ENCODE peak calls at places on chromosome 19, in six cellular contexts. G is GM04503; W is EL; B is gastrocnemius medialis; K is stimulated activated naive CD4-positive, alpha-beta T cell; R is GM23338. F is an unnamed sample.

GRCh38 chr19:11031421-11032070 is 57.7 kb upstream of the LDLR start:
- DNase-seq in G (no peak), W (no peak), B (no peak), K (no peak), R (no peak), F (no peak)

GRCh38 chr19:4567584-4568071 is 8.1 kb upstream of the SEMA6B start:
- DNase-seq in G (no peak), W (peak), B (no peak), K (peak), R (peak), F (peak)

GRCh38 chr19:6677924-6678689 is 8.1 kb upstream of the TNFSF14 start:
- DNase-seq in G (no peak), W (no peak), B (no peak), K (no peak), R (peak), F (peak)

GRCh38 chr19:17687857-17688784 is at the start of gene UNC13A:
- DNase-seq in G (no peak), W (peak), B (no peak), K (no peak), R (peak), F (peak)

GRCh38 chr19:23075031-23075733 is 41.6 kb upstream of the ZNF730 start:
- DNase-seq in G (peak), W (peak), B (no peak), K (no peak), R (peak), F (no peak)

GRCh38 chr19:19628499-19629134 is 597 bp upstream of the LPAR2 start:
- DNase-seq in G (no peak), W (peak), B (no peak), K (no peak), R (peak), F (no peak)

GRCh38 chr19:42323852-42324654 is 1.4 kb upstream of the MEGF8 start:
- DNase-seq in G (no peak), W (peak), B (no peak), K (no peak), R (peak), F (no peak)

GRCh38 chr19:16825312-16826168 is 3.7 kb upstream of the SIN3B start:
- DNase-seq in G (no peak), W (peak), B (peak), K (no peak), R (peak), F (peak)

GRCh38 chr19:54791476-54791875 is 11.9 kb upstream of the KIR2DL4 start:
- DNase-seq in G (no peak), W (no peak), B (no peak), K (no peak), R (no peak), F (no peak)

GRCh38 chr19:45769821-45770191 is 754 bp upstream of the SIX5 start:
- DNase-seq in G (no peak), W (no peak), B (peak), K (peak), R (peak), F (peak)

GRCh38 chr19:35757231-35757748 is 461 bp upstream of the HSPB6 start:
- DNase-seq in G (peak), W (peak), B (peak), K (no peak), R (peak), F (no peak)

GRCh38 chr19:18233224-18233825 is 7.1 kb upstream of the PDE4C start:
- DNase-seq in G (no peak), W (peak), B (no peak), K (peak), R (peak), F (peak)

GRCh38 chr19:18062043-18062442 is 24.7 kb downstream of the IL12RB1 start:
- DNase-seq in G (no peak), W (no peak), B (no peak), K (no peak), R (peak), F (no peak)

GRCh38 chr19:6891761-6892385 is 4.5 kb downstream of the ADGRE1 start:
- DNase-seq in G (no peak), W (no peak), B (no peak), K (peak), R (no peak), F (no peak)

GRCh38 chr19:2166741-2167738 is 3.3 kb downstream of the DOT1L start:
- DNase-seq in G (no peak), W (peak), B (peak), K (no peak), R (peak), F (no peak)

GRCh38 chr19:34508540-34508939 is 27.0 kb downstream of the WTIP start:
- DNase-seq in G (no peak), W (peak), B (no peak), K (no peak), R (peak), F (no peak)

GRCh38 chr19:478236-478888 is 17.5 kb upstream of the SHC2 start:
- DNase-seq in G (no peak), W (no peak), B (no peak), K (no peak), R (no peak), F (no peak)

GRCh38 chr19:44641866-44642265 is 1.8 kb upstream of the PVR start:
- DNase-seq in G (no peak), W (no peak), B (no peak), K (no peak), R (no peak), F (no peak)

GRCh38 chr19:1460033-1460995 is 10.4 kb downstream of the APC2 start:
- DNase-seq in G (no peak), W (no peak), B (no peak), K (no peak), R (no peak), F (no peak)

GRCh38 chr19:46630806-46631205 is 5.2 kb downstream of the GNG8 start:
- DNase-seq in G (no peak), W (no peak), B (no peak), K (no peak), R (no peak), F (no peak)

GRCh38 chr19:55383279-55383788 is 758 bp downstream of the TMEM238 start:
- DNase-seq in G (no peak), W (no peak), B (no peak), K (no peak), R (peak), F (no peak)

GRCh38 chr19:4916292-4917082 is 7.2 kb downstream of the UHRF1 start:
- DNase-seq in G (no peak), W (no peak), B (no peak), K (peak), R (no peak), F (peak)

GRCh38 chr19:54179921-54180452 is 7.0 kb upstream of the TMC4 start:
- DNase-seq in G (no peak), W (no peak), B (no peak), K (no peak), R (peak), F (no peak)

GRCh38 chr19:6970478-6970877 is 50.8 kb downstream of the MBD3L2B start:
- DNase-seq in G (no peak), W (no peak), B (no peak), K (no peak), R (no peak), F (no peak)

F was measured in naive thymus-derived CD4-positive, alpha-beta T cell.